ENCODE peak calls at places on chromosomes 7 and 10, in seven cellular contexts. M is H9; C is astrocyte of the spinal cord; G is activated CD8-positive, alpha-beta T cell treated with anti-CD3 and anti-CD28 coated beads for 36 hours; H is NCI-H510A treated with DMSO at 0.1 percent for 48 hours; O is globus pallidus; U is NCI-H1417 treated with DMSO at 0.1 percent for 48 hours. S is an unnamed sample.

GRCh38 chr10:3631709-3632330 is 153.2 kb downstream of the KLF6 start:
- DNase-seq in C (no peak), H (no peak), U (no peak), M (no peak), G (no peak), O (no peak), S (peak; percentile 26)

GRCh38 chr7:44508328-44508990 is 18.0 kb upstream of the NUDCD3 start:
- DNase-seq in O (no peak), G (peak; percentile 34), C (no peak), U (no peak), M (no peak), H (no peak), S (no peak)

GRCh38 chr7:8389898-8390642 is 43.3 kb upstream of the NXPH1 start:
- DNase-seq in O (peak; percentile 97), G (no peak), U (no peak), H (peak; percentile 76), C (no peak), M (peak; percentile 91), S (no peak)

GRCh38 chr10:92384741-92385140 is 93.8 kb downstream of the MARCHF5 start:
- DNase-seq in C (no peak), U (no peak), H (no peak), O (no peak), G (no peak), M (no peak), S (peak; percentile 14)

GRCh38 chr7:80493121-80493849 is 18.6 kb downstream of the GNAT3 start:
- DNase-seq in C (no peak), U (no peak), M (no peak), G (no peak), H (no peak), O (no peak), S (no peak)

GRCh38 chr7:155284496-155285274 is 13.0 kb upstream of the INSIG1 start:
- DNase-seq in U (no peak), C (no peak), G (no peak), H (no peak), M (no peak), O (no peak), S (no peak)

GRCh38 chr7:129530881-129531391 is 28.6 kb downstream of the SMKR1 start:
- DNase-seq in C (peak; percentile 63), H (no peak), M (no peak), G (peak; percentile 67), O (no peak), U (no peak), S (peak; percentile 64)

GRCh38 chr7:98357751-98358161 is 43.1 kb downstream of the BAIAP2L1 start:
- DNase-seq in C (peak; percentile 62), M (no peak), U (no peak), O (no peak), H (no peak), G (no peak), S (no peak)

GRCh38 chr7:131619336-131620305 is 63.2 kb upstream of the PODXL start:
- DNase-seq in H (no peak), M (no peak), O (no peak), U (no peak), G (no peak), C (no peak), S (peak; percentile 14)

GRCh38 chr10:7027913-7028808 is 382.7 kb downstream of the SFMBT2 start:
- DNase-seq in H (no peak), C (peak; percentile 64), U (no peak), O (no peak), M (no peak), G (peak; percentile 22), S (no peak)

GRCh38 chr7:73809454-73810090 is 21.2 kb upstream of the CLDN4 start:
- DNase-seq in O (no peak), M (peak; percentile 28), H (no peak), G (no peak), U (no peak), C (no peak), S (no peak)

GRCh38 chr7:1843921-1844335 is 173.9 kb downstream of the ELFN1 start:
- DNase-seq in C (no peak), G (no peak), O (no peak), H (no peak), M (no peak), U (no peak), S (no peak)

GRCh38 chr10:28120043-28120749 is 121.3 kb upstream of the ODAD2 start:
- DNase-seq in G (peak; percentile 35), U (no peak), C (peak; percentile 29), H (no peak), M (no peak), O (no peak), S (no peak)

GRCh38 chr7:13800694-13801448 is 188.6 kb downstream of the ETV1 start:
- DNase-seq in M (no peak), H (peak; percentile 27), G (peak; percentile 36), U (no peak), C (peak; percentile 93), O (no peak), S (peak; percentile 87)

GRCh38 chr7:115471891-115472290 is 550.0 kb downstream of the MDFIC start:
- DNase-seq in U (no peak), H (no peak), C (peak; percentile 48), G (no peak), O (no peak), M (no peak), S (no peak)

GRCh38 chr10:102449321-102450123 is 1.8 kb downstream of the C10orf95 start:
- DNase-seq in U (peak; percentile 17), H (peak; percentile 85), O (no peak), G (peak; percentile 95), M (peak; percentile 91), C (peak; percentile 28), S (peak; percentile 50)

GRCh38 chr7:101538596-101539459 is 90.3 kb downstream of the MYL10 start:
- DNase-seq in H (peak; percentile 1), O (no peak), M (peak; percentile 74), C (peak; percentile 34), G (peak; percentile 78), U (no peak), S (no peak)

GRCh38 chr7:16027396-16027795 is 340.9 kb upstream of the MEOX2 start:
- DNase-seq in H (no peak), C (no peak), O (no peak), U (no peak), M (no peak), G (no peak), S (no peak)